ENCODE peak calls at places on chromosomes 3 and 15, in nine cellular contexts. One of them, this sample, is unnamed.
A peak's percentile ranks its signal among the peaks of the same experiment; 100 is the strongest.

GRCh38 chr3:53672987-53673386 is 173.2 kb downstream of the CHDH start:
- DNase-seq in tibial artery: no peak
- DNase-seq in RWPE2: no peak
- DNase-seq in AG04450: no peak
- DNase-seq in breast epithelium: no peak
- DNase-seq in epithelial cell of proximal tubule: no peak
- DNase-seq in GM06990: no peak
- DNase-seq in fibroblast of the aortic adventitia: peak; percentile 1
- DNase-seq in retinal pigment epithelial cell: no peak
- DNase-seq in this sample: no peak

GRCh38 chr3:111676177-111677021 is 81.3 kb upstream of the ZBED2 start:
- DNase-seq in GM06990: no peak
- DNase-seq in retinal pigment epithelial cell: no peak
- DNase-seq in RWPE2: peak; percentile 89
- DNase-seq in breast epithelium: peak; percentile 50
- DNase-seq in tibial artery: no peak
- DNase-seq in epithelial cell of proximal tubule: no peak
- DNase-seq in AG04450: no peak
- DNase-seq in fibroblast of the aortic adventitia: peak; percentile 81
- DNase-seq in this sample: peak; percentile 23

GRCh38 chr3:42078686-42079085 is 12.5 kb upstream of the TRAK1 start:
- DNase-seq in tibial artery: no peak
- DNase-seq in GM06990: no peak
- DNase-seq in AG04450: no peak
- DNase-seq in breast epithelium: no peak
- DNase-seq in RWPE2: no peak
- DNase-seq in fibroblast of the aortic adventitia: no peak
- DNase-seq in epithelial cell of proximal tubule: no peak
- DNase-seq in retinal pigment epithelial cell: no peak
- DNase-seq in this sample: no peak

GRCh38 chr15:57405133-57405532 is 28.8 kb downstream of the CGNL1 start:
- DNase-seq in tibial artery: no peak
- DNase-seq in retinal pigment epithelial cell: no peak
- DNase-seq in fibroblast of the aortic adventitia: no peak
- DNase-seq in RWPE2: no peak
- DNase-seq in epithelial cell of proximal tubule: no peak
- DNase-seq in GM06990: no peak
- DNase-seq in AG04450: no peak
- DNase-seq in breast epithelium: no peak
- DNase-seq in this sample: no peak

GRCh38 chr3:21392521-21392920 is 358.5 kb downstream of the ZNF385D start:
- DNase-seq in AG04450: no peak
- DNase-seq in tibial artery: no peak
- DNase-seq in breast epithelium: no peak
- DNase-seq in RWPE2: no peak
- DNase-seq in GM06990: no peak
- DNase-seq in fibroblast of the aortic adventitia: peak; percentile 76
- DNase-seq in retinal pigment epithelial cell: peak; percentile 30
- DNase-seq in epithelial cell of proximal tubule: peak; percentile 66
- DNase-seq in this sample: no peak

GRCh38 chr3:78832785-78833204 is 935.0 kb downstream of the ROBO1 start:
- DNase-seq in retinal pigment epithelial cell: no peak
- DNase-seq in RWPE2: no peak
- DNase-seq in tibial artery: no peak
- DNase-seq in epithelial cell of proximal tubule: no peak
- DNase-seq in AG04450: no peak
- DNase-seq in breast epithelium: no peak
- DNase-seq in fibroblast of the aortic adventitia: no peak
- DNase-seq in GM06990: no peak
- DNase-seq in this sample: no peak

GRCh38 chr3:187919018-187919417 is 173.8 kb upstream of the BCL6 start:
- DNase-seq in fibroblast of the aortic adventitia: no peak
- DNase-seq in tibial artery: no peak
- DNase-seq in GM06990: peak; percentile 44
- DNase-seq in retinal pigment epithelial cell: no peak
- DNase-seq in AG04450: no peak
- DNase-seq in breast epithelium: no peak
- DNase-seq in RWPE2: no peak
- DNase-seq in epithelial cell of proximal tubule: no peak
- DNase-seq in this sample: peak; percentile 75

GRCh38 chr15:25416693-25417092 is 22.1 kb downstream of the UBE3A start:
- DNase-seq in tibial artery: no peak
- DNase-seq in retinal pigment epithelial cell: no peak
- DNase-seq in epithelial cell of proximal tubule: peak; percentile 84
- DNase-seq in RWPE2: no peak
- DNase-seq in GM06990: peak; percentile 61
- DNase-seq in AG04450: no peak
- DNase-seq in breast epithelium: no peak
- DNase-seq in fibroblast of the aortic adventitia: no peak
- DNase-seq in this sample: peak; percentile 58

GRCh38 chr3:137767146-137768020 is 3.3 kb downstream of the SOX14 start:
- DNase-seq in fibroblast of the aortic adventitia: no peak
- DNase-seq in retinal pigment epithelial cell: no peak
- DNase-seq in breast epithelium: no peak
- DNase-seq in GM06990: no peak
- DNase-seq in epithelial cell of proximal tubule: no peak
- DNase-seq in RWPE2: no peak
- DNase-seq in AG04450: no peak
- DNase-seq in tibial artery: no peak
- DNase-seq in this sample: no peak

GRCh38 chr3:61345020-61345419 is 93.8 kb upstream of the FHIT start:
- DNase-seq in AG04450: no peak
- DNase-seq in RWPE2: no peak
- DNase-seq in GM06990: no peak
- DNase-seq in tibial artery: no peak
- DNase-seq in retinal pigment epithelial cell: no peak
- DNase-seq in fibroblast of the aortic adventitia: no peak
- DNase-seq in epithelial cell of proximal tubule: no peak
- DNase-seq in breast epithelium: no peak
- DNase-seq in this sample: no peak

GRCh38 chr3:37400945-37401344 is 226.6 kb upstream of the LRRFIP2 start:
- DNase-seq in RWPE2: no peak
- DNase-seq in epithelial cell of proximal tubule: no peak
- DNase-seq in breast epithelium: no peak
- DNase-seq in AG04450: no peak
- DNase-seq in tibial artery: no peak
- DNase-seq in retinal pigment epithelial cell: peak; percentile 4
- DNase-seq in fibroblast of the aortic adventitia: peak; percentile 29
- DNase-seq in GM06990: no peak
- DNase-seq in this sample: no peak

GRCh38 chr3:189908646-189909045 is 212.1 kb downstream of the P3H2 start:
- DNase-seq in tibial artery: no peak
- DNase-seq in AG04450: peak; percentile 13
- DNase-seq in RWPE2: peak; percentile 64
- DNase-seq in fibroblast of the aortic adventitia: peak; percentile 65
- DNase-seq in GM06990: no peak
- DNase-seq in retinal pigment epithelial cell: peak; percentile 27
- DNase-seq in epithelial cell of proximal tubule: no peak
- DNase-seq in breast epithelium: no peak
- DNase-seq in this sample: no peak

GRCh38 chr3:101204246-101204645 is 116.1 kb downstream of the IMPG2 start:
- DNase-seq in epithelial cell of proximal tubule: no peak
- DNase-seq in AG04450: no peak
- DNase-seq in breast epithelium: peak; percentile 66
- DNase-seq in fibroblast of the aortic adventitia: peak; percentile 65
- DNase-seq in RWPE2: no peak
- DNase-seq in retinal pigment epithelial cell: no peak
- DNase-seq in GM06990: no peak
- DNase-seq in tibial artery: no peak
- DNase-seq in this sample: no peak

GRCh38 chr15:100880139-100880896 is 687 bp downstream of the ALDH1A3 start:
- DNase-seq in epithelial cell of proximal tubule: no peak
- DNase-seq in GM06990: no peak
- DNase-seq in fibroblast of the aortic adventitia: peak; percentile 35
- DNase-seq in tibial artery: no peak
- DNase-seq in AG04450: no peak
- DNase-seq in retinal pigment epithelial cell: no peak
- DNase-seq in breast epithelium: no peak
- DNase-seq in RWPE2: peak; percentile 72
- DNase-seq in this sample: no peak

GRCh38 chr3:44065741-44066140 is 175.9 kb upstream of the TOPAZ1 start:
- DNase-seq in tibial artery: no peak
- DNase-seq in epithelial cell of proximal tubule: no peak
- DNase-seq in GM06990: no peak
- DNase-seq in AG04450: no peak
- DNase-seq in retinal pigment epithelial cell: no peak
- DNase-seq in breast epithelium: no peak
- DNase-seq in fibroblast of the aortic adventitia: no peak
- DNase-seq in RWPE2: no peak
- DNase-seq in this sample: no peak

GRCh38 chr15:72770673-72771328 is 12.8 kb downstream of the ADPGK start:
- DNase-seq in breast epithelium: no peak
- DNase-seq in RWPE2: no peak
- DNase-seq in AG04450: no peak
- DNase-seq in GM06990: no peak
- DNase-seq in epithelial cell of proximal tubule: no peak
- DNase-seq in retinal pigment epithelial cell: no peak
- DNase-seq in fibroblast of the aortic adventitia: no peak
- DNase-seq in tibial artery: no peak
- DNase-seq in this sample: peak; percentile 30

GRCh38 chr3:27195059-27195458 is 174.1 kb downstream of the NEK10 start:
- DNase-seq in tibial artery: no peak
- DNase-seq in GM06990: no peak
- DNase-seq in retinal pigment epithelial cell: no peak
- DNase-seq in AG04450: no peak
- DNase-seq in RWPE2: no peak
- DNase-seq in fibroblast of the aortic adventitia: peak; percentile 12
- DNase-seq in epithelial cell of proximal tubule: no peak
- DNase-seq in breast epithelium: no peak
- DNase-seq in this sample: no peak

GRCh38 chr3:114376091-114376490 is 82.3 kb downstream of the TIGIT start:
- DNase-seq in AG04450: no peak
- DNase-seq in fibroblast of the aortic adventitia: peak; percentile 46
- DNase-seq in retinal pigment epithelial cell: no peak
- DNase-seq in GM06990: no peak
- DNase-seq in breast epithelium: no peak
- DNase-seq in tibial artery: no peak
- DNase-seq in epithelial cell of proximal tubule: no peak
- DNase-seq in RWPE2: no peak
- DNase-seq in this sample: no peak

GRCh38 chr3:109339186-109339585 is 1.8 kb upstream of the DPPA4 start:
- DNase-seq in retinal pigment epithelial cell: peak; percentile 40
- DNase-seq in epithelial cell of proximal tubule: no peak
- DNase-seq in tibial artery: no peak
- DNase-seq in AG04450: no peak
- DNase-seq in breast epithelium: no peak
- DNase-seq in fibroblast of the aortic adventitia: no peak
- DNase-seq in RWPE2: no peak
- DNase-seq in GM06990: no peak
- DNase-seq in this sample: no peak

GRCh38 chr3:128547368-128547987 is 54.5 kb upstream of the GATA2 start:
- DNase-seq in tibial artery: no peak
- DNase-seq in breast epithelium: no peak
- DNase-seq in AG04450: no peak
- DNase-seq in RWPE2: no peak
- DNase-seq in retinal pigment epithelial cell: peak; percentile 48
- DNase-seq in fibroblast of the aortic adventitia: peak; percentile 51
- DNase-seq in epithelial cell of proximal tubule: no peak
- DNase-seq in GM06990: no peak
- DNase-seq in this sample: no peak

GRCh38 chr3:151838574-151839312 is 24.8 kb downstream of the AADAC start:
- DNase-seq in retinal pigment epithelial cell: peak; percentile 40
- DNase-seq in breast epithelium: no peak
- DNase-seq in tibial artery: peak; percentile 29
- DNase-seq in RWPE2: no peak
- DNase-seq in GM06990: no peak
- DNase-seq in fibroblast of the aortic adventitia: peak; percentile 96
- DNase-seq in epithelial cell of proximal tubule: no peak
- DNase-seq in AG04450: peak; percentile 65
- DNase-seq in this sample: peak; percentile 73

GRCh38 chr3:188673509-188674239 is 498.1 kb upstream of the TPRG1 start:
- DNase-seq in epithelial cell of proximal tubule: peak; percentile 92
- DNase-seq in breast epithelium: no peak
- DNase-seq in retinal pigment epithelial cell: no peak
- DNase-seq in fibroblast of the aortic adventitia: peak; percentile 87
- DNase-seq in GM06990: no peak
- DNase-seq in RWPE2: no peak
- DNase-seq in AG04450: no peak
- DNase-seq in tibial artery: no peak
- DNase-seq in this sample: no peak

GRCh38 chr3:118304557-118304956 is 730.1 kb downstream of the IGSF11 start:
- DNase-seq in tibial artery: no peak
- DNase-seq in AG04450: no peak
- DNase-seq in breast epithelium: no peak
- DNase-seq in retinal pigment epithelial cell: no peak
- DNase-seq in fibroblast of the aortic adventitia: no peak
- DNase-seq in epithelial cell of proximal tubule: no peak
- DNase-seq in GM06990: no peak
- DNase-seq in RWPE2: no peak
- DNase-seq in this sample: no peak
- TF ChIP-seq CTCF in tibial artery: no peak
- TF ChIP-seq CTCF in AG04450: no peak
- TF ChIP-seq CTCF in breast epithelium: no peak
- TF ChIP-seq CTCF in retinal pigment epithelial cell: no peak
- TF ChIP-seq CTCF in fibroblast of the aortic adventitia: no peak
- TF ChIP-seq CTCF in epithelial cell of proximal tubule: no peak
- TF ChIP-seq CTCF in GM06990: no peak
- TF ChIP-seq CTCF in RWPE2: no peak
- TF ChIP-seq CTCF in this sample: no peak

GRCh38 chr3:107142786-107143185 is 234.5 kb upstream of the CCDC54 start:
- DNase-seq in GM06990: no peak
- DNase-seq in RWPE2: no peak
- DNase-seq in tibial artery: no peak
- DNase-seq in breast epithelium: no peak
- DNase-seq in AG04450: no peak
- DNase-seq in fibroblast of the aortic adventitia: no peak
- DNase-seq in epithelial cell of proximal tubule: no peak
- DNase-seq in retinal pigment epithelial cell: peak; percentile 46
- DNase-seq in this sample: no peak
- H3K4me3 ChIP-seq in GM06990: no peak overlapping the region
- H3K4me3 ChIP-seq in RWPE2: no peak overlapping the region
- H3K4me3 ChIP-seq in tibial artery: no peak overlapping the region
- H3K4me3 ChIP-seq in breast epithelium: no peak overlapping the region
- H3K4me3 ChIP-seq in AG04450: no peak overlapping the region
- H3K4me3 ChIP-seq in fibroblast of the aortic adventitia: no peak overlapping the region
- H3K4me3 ChIP-seq in epithelial cell of proximal tubule: no peak overlapping the region
- H3K4me3 ChIP-seq in retinal pigment epithelial cell: no peak overlapping the region
- H3K4me3 ChIP-seq in this sample: no peak overlapping the region

GRCh38 chr3:72919520-72919919 is 31.7 kb downstream of the GXYLT2 start:
- DNase-seq in fibroblast of the aortic adventitia: no peak
- DNase-seq in breast epithelium: no peak
- DNase-seq in RWPE2: no peak
- DNase-seq in AG04450: no peak
- DNase-seq in retinal pigment epithelial cell: no peak
- DNase-seq in tibial artery: no peak
- DNase-seq in epithelial cell of proximal tubule: no peak
- DNase-seq in GM06990: no peak
- DNase-seq in this sample: no peak

GRCh38 chr3:72924055-72924454 is 36.2 kb downstream of the GXYLT2 start:
- DNase-seq in retinal pigment epithelial cell: no peak
- DNase-seq in RWPE2: no peak
- DNase-seq in GM06990: no peak
- DNase-seq in fibroblast of the aortic adventitia: no peak
- DNase-seq in AG04450: no peak
- DNase-seq in epithelial cell of proximal tubule: no peak
- DNase-seq in breast epithelium: no peak
- DNase-seq in tibial artery: no peak
- DNase-seq in this sample: peak; percentile 12
- TF ChIP-seq CTCF in retinal pigment epithelial cell: no peak
- TF ChIP-seq CTCF in RWPE2: no peak
- TF ChIP-seq CTCF in GM06990: peak; percentile 17
- TF ChIP-seq CTCF in fibroblast of the aortic adventitia: no peak
- TF ChIP-seq CTCF in AG04450: no peak
- TF ChIP-seq CTCF in epithelial cell of proximal tubule: peak; percentile 8
- TF ChIP-seq CTCF in breast epithelium: no peak
- TF ChIP-seq CTCF in tibial artery: no peak
- TF ChIP-seq CTCF in this sample: no peak

GRCh38 chr3:148150141-148150540 is 547.6 kb upstream of the AGTR1 start:
- DNase-seq in epithelial cell of proximal tubule: no peak
- DNase-seq in breast epithelium: no peak
- DNase-seq in AG04450: no peak
- DNase-seq in tibial artery: no peak
- DNase-seq in retinal pigment epithelial cell: no peak
- DNase-seq in fibroblast of the aortic adventitia: no peak
- DNase-seq in RWPE2: no peak
- DNase-seq in GM06990: no peak
- DNase-seq in this sample: no peak
- H3K4me3 ChIP-seq in epithelial cell of proximal tubule: no peak overlapping the region
- H3K4me3 ChIP-seq in breast epithelium: no peak overlapping the region
- H3K4me3 ChIP-seq in AG04450: no peak overlapping the region
- H3K4me3 ChIP-seq in tibial artery: no peak overlapping the region
- H3K4me3 ChIP-seq in retinal pigment epithelial cell: no peak overlapping the region
- H3K4me3 ChIP-seq in fibroblast of the aortic adventitia: no peak overlapping the region
- H3K4me3 ChIP-seq in RWPE2: no peak overlapping the region
- H3K4me3 ChIP-seq in GM06990: no peak overlapping the region
- H3K4me3 ChIP-seq in this sample: no peak overlapping the region